ENCODE peak calls at places on chromosomes 5 and 9, in five cellular contexts. B is CD8-positive, alpha-beta T cell; W is foreskin keratinocyte; M is astrocyte; V is esophagus squamous epithelium. O is an unnamed sample.

GRCh38 chr5:72452515-72453259 is 54.5 kb downstream of the ZNF366 start:
- DNase-seq in B (no peak), W (peak; percentile 50), M (peak; percentile 78), V (no peak), O (peak; percentile 54)

GRCh38 chr9:2267171-2267740 is 252.1 kb downstream of the SMARCA2 start:
- DNase-seq in B (no peak), W (no peak), M (peak; percentile 10), V (no peak), O (no peak)

GRCh38 chr5:42985129-42986037 is 54.7 kb downstream of the ANXA2R start:
- DNase-seq in B (no peak), W (peak; percentile 74), M (peak; percentile 83), V (no peak), O (no peak)

GRCh38 chr5:24642022-24642421 is 2.8 kb downstream of the CDH10 start:
- DNase-seq in B (no peak), W (no peak), M (peak; percentile 30), V (no peak), O (no peak)

GRCh38 chr9:119004618-119004990 is 364.6 kb downstream of the BRINP1 start:
- DNase-seq in B (no peak), W (no peak), M (peak; percentile 86), V (no peak), O (peak; percentile 47)

GRCh38 chr5:96963267-96963666 is 27.4 kb downstream of the LNPEP start:
- DNase-seq in B (no peak), W (no peak), M (peak; percentile 52), V (no peak), O (peak; percentile 27)

GRCh38 chr9:4077499-4078102 is 222.3 kb downstream of the GLIS3 start:
- DNase-seq in B (no peak), W (no peak), M (peak; percentile 61), V (no peak), O (peak; percentile 85)

GRCh38 chr5:169265888-169266287 is 35.1 kb downstream of the SLIT3 start:
- DNase-seq in B (no peak), W (peak; percentile 18), M (no peak), V (no peak), O (no peak)

GRCh38 chr5:32710859-32711692 is at the start of gene NPR3:
- DNase-seq in B (no peak), W (no peak), M (no peak), V (no peak), O (peak; percentile 8)

GRCh38 chr5:134714537-134714936 is 23.8 kb upstream of the CAMLG start:
- DNase-seq in B (no peak), W (no peak), M (no peak), V (no peak), O (no peak)

GRCh38 chr5:149785341-149785740 is 55.2 kb downstream of the PPARGC1B start:
- DNase-seq in B (no peak), W (no peak), M (no peak), V (no peak), O (peak; percentile 63)

GRCh38 chr9:129253820-129254381 is 75.8 kb upstream of the IER5L start:
- DNase-seq in B (no peak), W (no peak), M (no peak), V (no peak), O (no peak)

GRCh38 chr9:82327641-82328040 is 339.1 kb downstream of the SPATA31D1 start:
- DNase-seq in B (no peak), W (no peak), M (no peak), V (no peak), O (no peak)

GRCh38 chr5:66849803-66850202 is 253.6 kb downstream of the MAST4 start:
- DNase-seq in B (no peak), W (peak; percentile 73), M (peak; percentile 61), V (no peak), O (no peak)

GRCh38 chr5:120093178-120093577 is 370.9 kb upstream of the PRR16 start:
- DNase-seq in B (no peak), W (no peak), M (no peak), V (no peak), O (no peak)

GRCh38 chr9:36892279-36892678 is 141.8 kb downstream of the PAX5 start:
- DNase-seq in B (no peak), W (no peak), M (no peak), V (no peak), O (no peak)

GRCh38 chr5:176817369-176817841 is 7.0 kb downstream of the UNC5A start:
- DNase-seq in B (no peak), W (no peak), M (no peak), V (no peak), O (no peak)

GRCh38 chr9:15935661-15936315 is 382.9 kb downstream of the CCDC171 start:
- DNase-seq in B (no peak), W (no peak), M (peak; percentile 4), V (no peak), O (no peak)

GRCh38 chr5:8418049-8418426 is 549.1 kb downstream of the MTRR start:
- DNase-seq in B (no peak), W (no peak), M (no peak), V (no peak), O (no peak)

GRCh38 chr5:142151436-142152382 is 43.1 kb downstream of the NDFIP1 start:
- DNase-seq in B (no peak), W (no peak), M (peak; percentile 33), V (no peak), O (peak; percentile 41)

GRCh38 chr5:68659876-68660275 is 433.9 kb upstream of the SLC30A5 start:
- DNase-seq in B (no peak), W (no peak), M (no peak), V (no peak), O (no peak)

DNA sequence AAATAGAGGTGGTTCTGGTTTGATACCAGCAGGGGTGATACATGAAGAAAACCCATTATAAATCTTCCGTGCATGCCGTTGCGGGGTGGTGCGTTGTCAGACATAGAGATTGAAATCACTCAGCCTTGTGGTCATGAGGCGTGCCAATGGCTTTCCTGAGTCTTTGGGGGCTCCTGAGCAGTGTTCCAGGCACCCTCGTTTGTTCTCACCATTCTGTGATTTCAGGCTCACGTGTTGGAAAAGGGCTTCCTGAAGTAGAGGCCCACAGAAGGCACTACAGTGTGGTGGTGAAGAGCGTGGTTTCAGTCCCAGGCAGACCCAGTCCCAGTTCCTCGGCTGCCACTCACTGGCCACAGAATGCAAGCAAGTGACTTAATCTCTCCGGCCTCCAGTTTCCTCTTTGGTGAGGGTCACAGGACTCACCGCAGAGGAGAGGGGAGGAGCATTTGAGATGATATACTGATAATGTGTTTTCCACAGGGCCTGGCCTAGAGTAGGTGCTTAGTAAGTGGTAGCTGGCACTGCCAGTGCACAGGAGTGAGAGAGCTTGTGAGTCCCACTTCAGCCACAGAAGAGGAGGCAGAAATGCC is 20.5 kb upstream of the GLRX start:
- DNase-seq in B (peak; percentile 30), W (no peak), M (peak; percentile 87), V (peak; percentile 26), O (peak; percentile 70)
- TF ChIP-seq CTCF in B (no peak), W (no peak), M (no peak), V (peak; percentile 17), O (no peak)

GRCh38 chr5:126369995-126370731 is 53.0 kb upstream of the GRAMD2B start:
- DNase-seq in B (no peak), W (no peak), M (no peak), V (no peak), O (no peak)
- H3K4me1 ChIP-seq in B (peaks cover 14% of the 10 kb centered on the region), W (peaks cover 14% of the 10 kb centered on the region), M (peaks cover 13% of the 10 kb centered on the region), V (no peaks in the 10 kb centered on the region), O (peaks cover 32% of the 10 kb centered on the region)

GRCh38 chr5:107671742-107672211 is 1.0 kb upstream of the EFNA5 start:
- DNase-seq in B (no peak), W (peak; percentile 83), M (peak; percentile 76), V (no peak), O (peak; percentile 34)

GRCh38 chr5:107670927-107671741 is at the start of gene EFNA5:
- DNase-seq in B (no peak), W (peak; percentile 51), M (peak; percentile 59), V (no peak), O (peak; percentile 41)

GRCh38 chr5:107673106-107673367 is 2.3 kb upstream of the EFNA5 start:
- DNase-seq in B (no peak), W (no peak), M (no peak), V (no peak), O (no peak)

GRCh38 chr5:107673368-107674136 is 2.8 kb upstream of the EFNA5 start:
- DNase-seq in B (peak; percentile 40), W (peak; percentile 60), M (peak; percentile 71), V (no peak), O (peak; percentile 91)

GRCh38 chr5:107672212-107673105 is 1.7 kb upstream of the EFNA5 start:
- DNase-seq in B (no peak), W (peak; percentile 96), M (peak; percentile 97), V (no peak), O (peak; percentile 88)
- TF ChIP-seq CTCF in B (no peak), W (peak; percentile 22), M (no peak), V (no peak), O (no peak)

GRCh38 chr9:124212381-124213050 is 45.2 kb upstream of the NEK6 start:
- DNase-seq in B (no peak), W (no peak), M (peak; percentile 65), V (no peak), O (no peak)
- H3K4me1 ChIP-seq in B (peaks cover 44% of the 10 kb centered on the region), W (no peaks in the 10 kb centered on the region), M (peaks cover 12% of the 10 kb centered on the region), V (no peaks in the 10 kb centered on the region), O (peaks cover 7% of the 10 kb centered on the region)

DNA sequence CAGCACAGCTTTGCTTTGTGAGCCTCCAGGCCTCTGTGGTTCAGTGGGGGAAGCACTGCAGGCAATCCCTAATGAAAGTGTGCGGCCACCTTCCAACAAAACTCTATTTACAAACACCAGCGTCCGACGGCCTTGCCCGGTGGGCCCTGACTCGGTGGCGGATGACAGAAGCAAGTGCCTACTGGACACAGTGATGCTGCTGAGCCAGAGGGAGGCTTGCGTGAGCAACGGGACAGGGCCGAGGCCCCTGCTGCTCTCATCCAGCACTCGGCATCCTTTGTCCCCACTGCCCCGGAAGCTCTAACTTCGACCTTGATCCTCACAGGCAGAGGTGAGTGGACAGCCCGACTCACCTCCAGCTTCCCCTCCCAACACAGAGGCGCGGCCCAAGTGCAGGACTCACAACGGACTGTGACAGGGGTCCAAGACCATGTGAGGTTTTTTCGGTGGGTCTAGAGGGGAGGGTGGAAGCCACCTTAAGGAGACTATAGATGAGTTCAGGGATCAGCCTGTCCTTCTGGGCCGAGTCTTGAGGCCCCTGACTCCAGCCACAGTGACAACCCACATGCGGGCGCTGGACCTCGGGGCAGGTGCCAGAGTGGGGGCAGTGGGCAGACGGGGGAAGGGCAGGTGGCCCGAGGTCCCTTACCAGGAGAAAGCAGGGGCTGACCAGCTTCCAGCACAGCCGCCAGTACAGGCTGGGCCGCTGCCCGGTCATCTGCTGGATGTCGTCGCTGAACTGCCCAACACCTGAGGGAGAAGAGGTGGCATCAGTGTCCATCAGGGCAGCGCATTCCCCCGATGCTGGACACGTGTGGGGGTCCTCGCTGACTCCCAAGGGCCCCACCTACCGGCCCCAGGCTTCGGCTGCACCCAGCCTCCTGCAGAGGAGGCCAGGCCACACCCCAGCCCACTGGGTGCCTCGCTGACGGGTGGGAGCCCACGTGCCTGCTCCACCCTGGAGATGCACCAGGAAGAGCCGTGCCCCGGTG is 39.4 kb downstream of the SLC6A3 start:
- DNase-seq in B (no peak), W (no peak), M (no peak), V (no peak), O (no peak)
- TF ChIP-seq CTCF in B (no peak), W (no peak), M (no peak), V (no peak), O (no peak)

GRCh38 chr9:128101690-128102089 is 25.8 kb downstream of the PTGES2 start:
- DNase-seq in B (no peak), W (no peak), M (no peak), V (no peak), O (no peak)
- H3K4me1 ChIP-seq in B (peaks cover 72% of the 10 kb centered on the region), W (peaks cover 6% of the 10 kb centered on the region), M (peaks cover 42% of the 10 kb centered on the region), V (peaks cover 38% of the 10 kb centered on the region), O (peaks cover 54% of the 10 kb centered on the region)

GRCh38 chr5:132221781-132222648 is 5.6 kb downstream of the P4HA2 start:
- DNase-seq in B (no peak), W (no peak), M (peak; percentile 67), V (no peak), O (peak; percentile 42)
- TF ChIP-seq CTCF in B (no peak), W (peak; percentile 34), M (no peak), V (no peak), O (no peak)

GRCh38 chr9:38023661-38024035 is 45.4 kb downstream of the SHB start:
- DNase-seq in B (no peak), W (no peak), M (no peak), V (no peak), O (no peak)
- H3K4me1 ChIP-seq in B (no peaks in the 10 kb centered on the region), W (peaks cover 65% of the 10 kb centered on the region), M (peaks cover 70% of the 10 kb centered on the region), V (peaks cover 51% of the 10 kb centered on the region), O (peaks cover 54% of the 10 kb centered on the region)